ENCODE peak calls at places on chromosomes 1 and 21, in four cellular contexts. One of them, this sample, is unnamed.

GRCh38 chr1:145891143-145891542 is 5.5 kb upstream of the ANKRD35 start:
- DNase-seq in heart right ventricle: no peak
- DNase-seq in H1: no peak
- DNase-seq in neuronal stem cell: no peak
- DNase-seq in this sample: no peak

GRCh38 chr1:168392958-168393357 is 112.3 kb downstream of the TBX19 start:
- DNase-seq in heart right ventricle: no peak
- DNase-seq in H1: no peak
- DNase-seq in neuronal stem cell: no peak
- DNase-seq in this sample: no peak

GRCh38 chr1:16151200-16151708 is 4.6 kb downstream of the EPHA2 start:
- DNase-seq in neuronal stem cell: no peak
- DNase-seq in H1: no peak
- DNase-seq in heart right ventricle: peak
- DNase-seq in this sample: peak

GRCh38 chr1:159132271-159132881 is 39.0 kb upstream of the CADM3 start:
- DNase-seq in heart right ventricle: peak
- DNase-seq in H1: peak
- DNase-seq in neuronal stem cell: peak
- DNase-seq in this sample: peak

GRCh38 chr1:99548924-99549605 is 96.8 kb upstream of the PALMD start:
- DNase-seq in H1: no peak
- DNase-seq in heart right ventricle: peak
- DNase-seq in neuronal stem cell: no peak
- DNase-seq in this sample: no peak

GRCh38 chr1:169024800-169025253 is 81.7 kb upstream of the ATP1B1 start:
- DNase-seq in H1: no peak
- DNase-seq in neuronal stem cell: no peak
- DNase-seq in heart right ventricle: no peak
- DNase-seq in this sample: no peak

GRCh38 chr1:47563206-47563605 is 125.4 kb downstream of the FOXD2 start:
- DNase-seq in H1: no peak
- DNase-seq in heart right ventricle: no peak
- DNase-seq in neuronal stem cell: no peak
- DNase-seq in this sample: no peak

GRCh38 chr1:215704089-215704860 is 137.2 kb downstream of the KCTD3 start:
- DNase-seq in neuronal stem cell: no peak
- DNase-seq in heart right ventricle: no peak
- DNase-seq in H1: no peak
- DNase-seq in this sample: no peak

GRCh38 chr1:88557044-88557443 is 127.0 kb upstream of the PKN2 start:
- DNase-seq in neuronal stem cell: no peak
- DNase-seq in heart right ventricle: no peak
- DNase-seq in H1: no peak
- DNase-seq in this sample: no peak

GRCh38 chr1:2276803-2277580 is 48.9 kb downstream of the SKI start:
- DNase-seq in neuronal stem cell: no peak
- DNase-seq in heart right ventricle: no peak
- DNase-seq in H1: no peak
- DNase-seq in this sample: no peak

GRCh38 chr1:2277741-2278488 is 49.8 kb downstream of the SKI start:
- DNase-seq in neuronal stem cell: no peak
- DNase-seq in heart right ventricle: no peak
- DNase-seq in H1: no peak
- DNase-seq in this sample: no peak

GRCh38 chr1:2279882-2280281 is 51.8 kb downstream of the SKI start:
- DNase-seq in heart right ventricle: no peak
- DNase-seq in H1: no peak
- DNase-seq in neuronal stem cell: no peak
- DNase-seq in this sample: peak

GRCh38 chr1:2279210-2279639 is 51.1 kb downstream of the SKI start:
- DNase-seq in heart right ventricle: peak
- DNase-seq in H1: peak
- DNase-seq in neuronal stem cell: peak
- DNase-seq in this sample: peak

DNA sequence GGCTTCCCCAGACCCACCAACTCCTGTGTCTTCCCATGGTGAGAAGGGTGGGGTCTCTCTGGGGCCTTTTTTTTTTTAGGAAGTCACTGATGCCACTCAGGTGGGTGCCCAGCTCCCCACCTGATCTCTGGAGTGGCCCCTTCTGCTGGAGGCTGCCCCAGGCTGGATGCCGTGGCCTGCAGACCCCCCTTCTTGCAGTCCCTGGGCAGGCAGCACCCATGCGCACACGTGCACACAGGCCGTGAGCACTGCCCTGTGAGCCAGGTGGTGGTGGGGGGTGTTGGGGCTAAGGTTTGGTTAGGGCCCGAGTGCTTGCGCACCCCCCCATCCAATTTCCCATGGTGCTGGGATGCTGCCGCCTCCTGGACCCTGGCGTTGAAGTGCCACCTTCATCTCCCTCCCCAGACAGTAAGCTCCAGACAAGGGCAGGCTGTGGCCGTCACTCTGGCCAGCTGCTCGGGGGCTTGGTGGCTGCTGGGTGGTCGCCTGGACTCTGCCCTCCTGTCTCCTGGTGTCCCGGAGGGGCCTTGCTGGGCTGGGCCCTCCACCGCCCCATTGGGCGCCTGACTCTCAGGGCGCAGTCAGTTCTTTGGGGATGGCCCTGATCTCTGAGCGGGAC is 50.6 kb downstream of the SKI start:
- DNase-seq in heart right ventricle: no peak
- DNase-seq in neuronal stem cell: no peak
- DNase-seq in H1: no peak
- DNase-seq in this sample: no peak
- H3K27ac ChIP-seq in heart right ventricle: peak
- H3K27ac ChIP-seq in neuronal stem cell: peak
- H3K27ac ChIP-seq in H1: peak
- H3K27ac ChIP-seq in this sample: peak

GRCh38 chr1:89576016-89576415 is 51.4 kb downstream of the LRRC8B start:
- DNase-seq in heart right ventricle: no peak
- DNase-seq in H1: no peak
- DNase-seq in neuronal stem cell: peak
- DNase-seq in this sample: no peak
- H3K27ac ChIP-seq in heart right ventricle: no peak
- H3K27ac ChIP-seq in H1: no peak
- H3K27ac ChIP-seq in neuronal stem cell: peak
- H3K27ac ChIP-seq in this sample: no peak

GRCh38 chr1:218164930-218165686 is 120.0 kb upstream of the RRP15 start:
- DNase-seq in heart right ventricle: peak
- DNase-seq in H1: peak
- DNase-seq in neuronal stem cell: peak
- DNase-seq in this sample: peak
- H3K27ac ChIP-seq in heart right ventricle: peak
- H3K27ac ChIP-seq in H1: no peak
- H3K27ac ChIP-seq in neuronal stem cell: no peak
- H3K27ac ChIP-seq in this sample: peak

DNA sequence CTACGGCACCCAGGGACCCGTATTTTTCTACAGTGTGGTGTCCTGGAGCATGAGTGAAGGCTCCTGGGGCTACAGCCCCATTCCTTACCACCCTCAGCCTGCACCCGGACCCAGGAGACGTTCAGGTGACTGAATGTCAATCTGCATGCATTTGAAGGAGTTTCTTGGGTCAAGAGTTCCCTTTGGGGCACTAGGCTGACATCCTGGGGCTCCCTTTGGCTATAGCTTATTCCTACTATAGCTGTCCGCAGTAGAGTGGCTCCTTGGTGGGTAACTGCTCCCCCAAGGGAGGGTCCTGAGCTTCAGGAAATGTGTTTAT is 19.9 kb upstream of the LRRN2 start:
- DNase-seq in neuronal stem cell: no peak
- DNase-seq in H1: no peak
- DNase-seq in heart right ventricle: no peak
- DNase-seq in this sample: no peak
- H3K27ac ChIP-seq in neuronal stem cell: no peak
- H3K27ac ChIP-seq in H1: no peak
- H3K27ac ChIP-seq in heart right ventricle: no peak
- H3K27ac ChIP-seq in this sample: no peak

DNA sequence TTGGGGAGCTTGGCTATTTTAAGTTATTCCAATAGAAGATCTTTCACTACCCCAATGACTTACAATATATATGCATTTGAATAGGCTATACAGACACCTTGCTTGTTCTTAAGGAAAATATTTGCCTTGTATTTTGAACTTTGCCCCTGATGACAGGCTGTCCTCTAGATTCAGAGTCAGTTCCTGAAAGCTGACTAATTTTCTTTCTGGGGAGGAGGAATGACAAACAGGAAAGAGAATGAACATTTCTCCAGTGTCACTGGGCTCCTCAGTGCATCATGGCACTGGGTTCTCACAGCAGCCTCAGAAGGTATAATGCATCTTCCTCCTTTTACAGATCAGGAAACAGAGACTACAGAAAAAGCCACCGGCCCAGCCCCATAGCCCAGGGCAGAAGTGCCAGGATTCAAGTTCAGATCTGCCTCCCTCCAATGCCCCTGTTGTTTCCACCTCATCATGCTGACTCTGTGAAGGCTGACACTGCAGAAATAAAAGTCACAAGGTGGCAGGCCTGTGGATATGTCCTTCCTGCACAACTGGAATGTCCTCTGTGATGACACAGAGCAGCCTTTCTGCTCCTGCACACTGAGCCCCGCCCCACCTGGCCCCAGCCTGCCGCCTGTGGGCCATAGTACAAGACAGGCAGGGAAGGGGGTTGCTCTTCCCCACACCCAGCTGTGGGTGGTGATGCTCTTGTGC is 6.6 kb downstream of the TTC22 start:
- DNase-seq in H1: no peak
- DNase-seq in heart right ventricle: no peak
- DNase-seq in neuronal stem cell: no peak
- DNase-seq in this sample: no peak
- H3K27ac ChIP-seq in H1: no peak
- H3K27ac ChIP-seq in heart right ventricle: no peak
- H3K27ac ChIP-seq in neuronal stem cell: no peak
- H3K27ac ChIP-seq in this sample: no peak

DNA sequence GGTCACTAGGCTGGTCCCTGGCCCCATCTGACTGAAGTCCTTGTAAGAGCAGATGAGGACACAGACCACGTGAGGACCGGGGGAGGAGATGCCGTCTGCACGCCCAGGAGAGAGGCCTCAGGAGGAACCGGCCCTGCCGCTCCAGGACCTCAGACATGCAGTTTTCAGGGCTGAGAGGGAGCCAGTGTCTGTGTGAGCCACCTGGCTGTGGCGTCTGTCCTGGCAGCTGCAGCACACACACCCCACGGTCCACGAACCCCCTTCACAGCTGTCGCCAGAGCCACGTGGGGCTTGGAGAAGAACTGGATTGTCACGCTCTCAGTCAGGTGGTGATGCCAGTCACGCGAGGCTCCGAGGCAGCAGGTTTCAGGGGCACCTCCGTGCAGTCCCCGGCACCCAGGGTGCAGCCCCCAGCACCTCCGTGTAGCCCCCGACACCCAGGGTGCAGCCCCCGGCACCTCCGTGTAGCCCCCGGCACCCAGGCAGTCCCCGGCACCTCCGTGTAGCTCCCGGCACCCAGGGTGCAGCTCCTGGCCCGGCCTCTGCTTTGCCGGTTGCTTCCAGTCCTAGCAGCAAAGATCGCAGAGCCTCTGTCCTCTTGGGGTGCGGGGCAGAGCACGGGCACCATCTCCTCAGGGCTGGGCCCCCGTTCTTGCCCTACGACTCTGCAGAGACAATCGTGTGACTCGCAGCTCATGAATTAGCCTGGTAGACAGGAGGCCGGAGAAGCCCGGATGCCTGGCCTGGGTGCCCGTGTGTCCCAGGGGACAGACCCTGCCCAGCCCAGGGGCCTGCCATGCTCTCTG is 19.0 kb upstream of the SUMO3 start:
- DNase-seq in heart right ventricle: peak
- DNase-seq in neuronal stem cell: no peak
- DNase-seq in H1: no peak
- DNase-seq in this sample: peak
- H3K27ac ChIP-seq in heart right ventricle: no peak
- H3K27ac ChIP-seq in neuronal stem cell: no peak
- H3K27ac ChIP-seq in H1: no peak
- H3K27ac ChIP-seq in this sample: no peak

DNA sequence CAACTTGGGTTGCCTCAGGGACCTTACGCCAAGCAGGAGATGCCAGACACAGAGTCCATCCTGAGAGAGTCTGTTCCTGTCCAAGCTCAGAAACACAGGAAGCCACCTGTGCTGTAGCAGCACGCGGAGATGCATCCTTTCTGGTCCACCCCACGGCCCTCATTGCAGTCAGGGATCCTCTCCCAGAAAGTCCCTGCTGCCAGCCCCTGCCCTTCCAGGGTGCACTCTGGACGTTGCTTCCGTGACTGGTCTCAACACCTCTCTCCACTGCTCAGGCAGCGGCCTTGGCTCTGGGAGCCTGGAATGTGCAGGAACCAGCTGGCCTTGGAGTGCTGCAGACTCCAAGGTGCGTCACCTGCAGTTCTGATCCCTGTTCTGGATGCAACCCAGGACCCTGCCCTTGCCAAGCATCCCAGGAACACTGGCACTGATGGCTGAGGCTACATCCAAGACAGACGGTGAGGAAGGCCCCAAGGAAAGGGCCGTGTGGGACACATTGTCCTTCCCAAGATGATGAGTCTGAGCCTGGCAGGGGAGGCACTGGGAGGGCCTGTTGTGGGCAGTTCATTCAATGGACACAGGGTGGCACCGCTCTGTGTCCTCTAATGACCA is 21.7 kb upstream of the COL6A1 start:
- DNase-seq in H1: no peak
- DNase-seq in heart right ventricle: no peak
- DNase-seq in neuronal stem cell: no peak
- DNase-seq in this sample: peak
- H3K27ac ChIP-seq in H1: no peak
- H3K27ac ChIP-seq in heart right ventricle: no peak
- H3K27ac ChIP-seq in neuronal stem cell: no peak
- H3K27ac ChIP-seq in this sample: no peak

DNA sequence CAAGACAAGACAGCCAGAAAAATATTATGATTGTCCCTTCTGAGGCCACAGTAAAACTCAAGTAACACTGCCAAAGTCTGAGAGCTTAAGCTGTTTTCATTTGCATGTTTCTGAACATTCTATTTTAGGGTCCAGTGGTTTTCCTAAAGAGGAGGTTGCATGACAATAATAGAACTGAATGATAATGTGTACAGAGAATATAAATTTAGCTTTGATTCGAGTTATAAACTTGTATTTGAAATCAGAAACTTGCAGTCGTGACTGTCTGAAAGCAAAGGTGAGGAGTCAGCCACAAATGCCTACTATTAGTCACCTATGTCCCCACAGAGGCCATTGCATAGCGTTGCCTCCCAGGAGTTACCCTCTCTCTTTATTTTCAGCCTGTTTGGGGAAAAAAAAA is 363.1 kb upstream of the ADGRL2 start:
- DNase-seq in neuronal stem cell: no peak
- DNase-seq in heart right ventricle: no peak
- DNase-seq in H1: no peak
- DNase-seq in this sample: no peak
- H3K27ac ChIP-seq in neuronal stem cell: no peak
- H3K27ac ChIP-seq in heart right ventricle: no peak
- H3K27ac ChIP-seq in H1: no peak
- H3K27ac ChIP-seq in this sample: peak

DNA sequence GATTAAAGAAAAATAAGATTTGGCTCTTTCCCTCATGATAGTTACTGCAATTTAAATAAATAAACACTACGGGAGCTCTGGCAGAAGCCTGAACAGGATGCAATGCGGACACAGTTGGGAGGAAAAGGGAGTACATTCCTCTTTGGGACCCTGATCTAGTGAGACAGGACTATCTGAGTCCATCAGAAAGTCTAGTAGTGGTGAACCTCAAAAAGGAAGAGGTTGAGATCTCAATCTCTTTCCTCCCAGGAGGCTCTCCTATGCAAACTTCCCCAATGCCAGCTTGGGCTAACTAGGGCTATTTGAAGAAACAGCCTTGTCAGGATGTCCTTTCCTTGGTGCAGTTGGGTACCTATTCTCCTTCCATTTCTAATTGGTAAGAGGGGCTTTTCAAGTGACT is 4.9 kb upstream of the ABCD3 start:
- DNase-seq in H1: no peak
- DNase-seq in heart right ventricle: no peak
- DNase-seq in neuronal stem cell: no peak
- DNase-seq in this sample: no peak
- H3K27ac ChIP-seq in H1: no peak
- H3K27ac ChIP-seq in heart right ventricle: no peak
- H3K27ac ChIP-seq in neuronal stem cell: no peak
- H3K27ac ChIP-seq in this sample: no peak

This sample was measured in heart left ventricle.